ENCODE peak calls at places on chromosome 1, in four cellular contexts. One of them, this sample, is unnamed.
A peak's percentile ranks its signal among the peaks of the same experiment; 100 is the strongest.

GRCh38 chr1:95660736-95661135 is 426.7 kb downstream of the RWDD3 start:
- DNase-seq in tibial artery: no peak
- DNase-seq in lower leg skin: no peak
- DNase-seq in cardiac fibroblast: no peak
- DNase-seq in this sample: no peak

GRCh38 chr1:90964444-90965035 is 57.3 kb downstream of the ZNF644 start:
- DNase-seq in cardiac fibroblast: peak; percentile 53
- DNase-seq in tibial artery: no peak
- DNase-seq in lower leg skin: no peak
- DNase-seq in this sample: no peak

GRCh38 chr1:176206006-176206960 is 803 bp downstream of the COP1 start:
- DNase-seq in lower leg skin: no peak
- DNase-seq in tibial artery: peak; percentile 67
- DNase-seq in cardiac fibroblast: peak; percentile 45
- DNase-seq in this sample: no peak

GRCh38 chr1:90721210-90722194 is 4.4 kb upstream of the BARHL2 start:
- DNase-seq in lower leg skin: no peak
- DNase-seq in tibial artery: no peak
- DNase-seq in cardiac fibroblast: peak; percentile 66
- DNase-seq in this sample: no peak

GRCh38 chr1:94096797-94097549 is 24.0 kb downstream of the ABCA4 start:
- DNase-seq in lower leg skin: no peak
- DNase-seq in tibial artery: no peak
- DNase-seq in cardiac fibroblast: no peak
- DNase-seq in this sample: no peak

GRCh38 chr1:45260244-45260643 is 53.8 kb upstream of the ZSWIM5 start:
- DNase-seq in cardiac fibroblast: peak; percentile 13
- DNase-seq in lower leg skin: no peak
- DNase-seq in tibial artery: no peak
- DNase-seq in this sample: no peak

GRCh38 chr1:75901371-75901770 is 30.8 kb downstream of the ASB17 start:
- DNase-seq in tibial artery: no peak
- DNase-seq in lower leg skin: no peak
- DNase-seq in cardiac fibroblast: no peak
- DNase-seq in this sample: no peak

GRCh38 chr1:226479432-226479831 is 69.1 kb upstream of the STUM start:
- DNase-seq in cardiac fibroblast: no peak
- DNase-seq in tibial artery: no peak
- DNase-seq in lower leg skin: no peak
- DNase-seq in this sample: no peak

GRCh38 chr1:22437573-22437972 is 14.1 kb upstream of the ZBTB40 start:
- DNase-seq in lower leg skin: no peak
- DNase-seq in cardiac fibroblast: peak; percentile 22
- DNase-seq in tibial artery: no peak
- DNase-seq in this sample: no peak

GRCh38 chr1:18482721-18483425 is 2.1 kb downstream of the KLHDC7A start:
- DNase-seq in lower leg skin: no peak
- DNase-seq in cardiac fibroblast: no peak
- DNase-seq in tibial artery: no peak
- DNase-seq in this sample: no peak

GRCh38 chr1:156540955-156541354 is 31.4 kb downstream of the IQGAP3 start:
- DNase-seq in lower leg skin: no peak
- DNase-seq in cardiac fibroblast: peak; percentile 29
- DNase-seq in tibial artery: no peak
- DNase-seq in this sample: no peak

GRCh38 chr1:230970432-230970831 is 8.2 kb downstream of the TTC13 start:
- DNase-seq in lower leg skin: no peak
- DNase-seq in cardiac fibroblast: no peak
- DNase-seq in tibial artery: no peak
- DNase-seq in this sample: no peak

GRCh38 chr1:190001187-190001586 is 476.5 kb downstream of the BRINP3 start:
- DNase-seq in lower leg skin: no peak
- DNase-seq in cardiac fibroblast: no peak
- DNase-seq in tibial artery: no peak
- DNase-seq in this sample: no peak

GRCh38 chr1:40612345-40612831 is 53.1 kb downstream of the RIMS3 start:
- DNase-seq in cardiac fibroblast: peak; percentile 77
- DNase-seq in lower leg skin: peak; percentile 59
- DNase-seq in tibial artery: no peak
- DNase-seq in this sample: no peak

GRCh38 chr1:179164494-179164893 is 65.0 kb downstream of the ABL2 start:
- DNase-seq in lower leg skin: no peak
- DNase-seq in cardiac fibroblast: peak; percentile 71
- DNase-seq in tibial artery: no peak
- DNase-seq in this sample: no peak

GRCh38 chr1:155170101-155170785 is 2.9 kb downstream of the KRTCAP2 start:
- DNase-seq in cardiac fibroblast: no peak
- DNase-seq in lower leg skin: no peak
- DNase-seq in tibial artery: peak; percentile 7
- DNase-seq in this sample: no peak

GRCh38 chr1:94237291-94238226 is at the start of gene ARHGAP29:
- DNase-seq in tibial artery: peak; percentile 91
- DNase-seq in lower leg skin: peak; percentile 38
- DNase-seq in cardiac fibroblast: peak; percentile 76
- DNase-seq in this sample: no peak

GRCh38 chr1:65658122-65658521 is 134.6 kb upstream of the PDE4B start:
- DNase-seq in cardiac fibroblast: peak; percentile 33
- DNase-seq in tibial artery: no peak
- DNase-seq in lower leg skin: no peak
- DNase-seq in this sample: no peak

GRCh38 chr1:99869723-99870122 is 19.6 kb downstream of the AGL start:
- DNase-seq in lower leg skin: no peak
- DNase-seq in cardiac fibroblast: no peak
- DNase-seq in tibial artery: no peak
- DNase-seq in this sample: no peak

GRCh38 chr1:153670859-153671622 is at the start of gene ILF2:
- DNase-seq in lower leg skin: peak; percentile 98
- DNase-seq in tibial artery: peak; percentile 99
- DNase-seq in cardiac fibroblast: peak; percentile 100
- DNase-seq in this sample: peak; percentile 99
- TF ChIP-seq CTCF in lower leg skin: no peak
- TF ChIP-seq CTCF in tibial artery: peak; percentile 37
- TF ChIP-seq CTCF in cardiac fibroblast: peak; percentile 6
- TF ChIP-seq CTCF in this sample: peak; percentile 5

GRCh38 chr1:235583511-235584001 is 66.0 kb downstream of the GNG4 start:
- DNase-seq in tibial artery: no peak
- DNase-seq in lower leg skin: no peak
- DNase-seq in cardiac fibroblast: no peak
- DNase-seq in this sample: no peak
- TF ChIP-seq CTCF in tibial artery: no peak
- TF ChIP-seq CTCF in lower leg skin: no peak
- TF ChIP-seq CTCF in cardiac fibroblast: no peak
- TF ChIP-seq CTCF in this sample: no peak

GRCh38 chr1:1200876-1201810 is 5.2 kb downstream of the TNFRSF18 start:
- DNase-seq in cardiac fibroblast: peak; percentile 37
- DNase-seq in tibial artery: no peak
- DNase-seq in lower leg skin: no peak
- DNase-seq in this sample: no peak

GRCh38 chr1:1197551-1198422 is 8.6 kb downstream of the TNFRSF18 start:
- DNase-seq in lower leg skin: no peak
- DNase-seq in tibial artery: no peak
- DNase-seq in cardiac fibroblast: no peak
- DNase-seq in this sample: no peak

GRCh38 chr1:1199141-1199960 is 7.0 kb downstream of the TNFRSF18 start:
- DNase-seq in lower leg skin: no peak
- DNase-seq in cardiac fibroblast: no peak
- DNase-seq in tibial artery: no peak
- DNase-seq in this sample: no peak

GRCh38 chr1:1198423-1199140 is 7.8 kb downstream of the TNFRSF18 start:
- DNase-seq in lower leg skin: no peak
- DNase-seq in cardiac fibroblast: no peak
- DNase-seq in tibial artery: no peak
- DNase-seq in this sample: no peak

GRCh38 chr1:1199961-1200875 is 6.2 kb downstream of the TNFRSF18 start:
- DNase-seq in lower leg skin: no peak
- DNase-seq in tibial artery: no peak
- DNase-seq in cardiac fibroblast: no peak
- DNase-seq in this sample: no peak
- TF ChIP-seq CTCF in lower leg skin: no peak
- TF ChIP-seq CTCF in tibial artery: no peak
- TF ChIP-seq CTCF in cardiac fibroblast: no peak
- TF ChIP-seq CTCF in this sample: no peak

GRCh38 chr1:71170925-71171324 is 90.1 kb upstream of the ZRANB2 start:
- DNase-seq in lower leg skin: no peak
- DNase-seq in cardiac fibroblast: no peak
- DNase-seq in tibial artery: no peak
- DNase-seq in this sample: no peak
- TF ChIP-seq CTCF in lower leg skin: no peak
- TF ChIP-seq CTCF in cardiac fibroblast: no peak
- TF ChIP-seq CTCF in tibial artery: no peak
- TF ChIP-seq CTCF in this sample: no peak

This sample was measured in esophagus muscularis mucosa.